ENCODE peak calls at places on chromosome 4, in seven cellular contexts. B, J, R, X, H, T and D are unnamed samples.

GRCh38 chr4:88481557-88481956 is 24.6 kb downstream of the HERC5 start:
- DNase-seq in B (no peak), J (no peak), R (no peak), X (no peak), H (no peak), T (no peak), D (no peak)

GRCh38 chr4:138910201-138910913 is 105.2 kb upstream of the NOCT start:
- DNase-seq in B (peak), J (no peak), R (peak), X (no peak), H (no peak), T (no peak), D (no peak)

GRCh38 chr4:89072921-89073320 is 15.9 kb upstream of the FAM13A start:
- DNase-seq in B (no peak), J (no peak), R (no peak), X (no peak), H (no peak), T (no peak), D (no peak)

GRCh38 chr4:120995611-120996010 is 73.1 kb upstream of the PRDM5 start:
- DNase-seq in B (no peak), J (no peak), R (no peak), X (no peak), H (no peak), T (no peak), D (no peak)

GRCh38 chr4:22462693-22463092 is 53.2 kb downstream of the ADGRA3 start:
- DNase-seq in B (no peak), J (no peak), R (no peak), X (peak), H (no peak), T (no peak), D (no peak)

GRCh38 chr4:2962099-2962455 is 1.1 kb downstream of the NOP14 start:
- DNase-seq in B (no peak), J (peak), R (no peak), X (peak), H (peak), T (peak), D (no peak)

GRCh38 chr4:103306870-103307345 is 108.8 kb upstream of the CENPE start:
- DNase-seq in B (peak), J (no peak), R (peak), X (no peak), H (no peak), T (no peak), D (no peak)

GRCh38 chr4:4671774-4672349 is 130.0 kb upstream of the STX18 start:
- DNase-seq in B (no peak), J (no peak), R (no peak), X (no peak), H (no peak), T (no peak), D (no peak)

GRCh38 chr4:42398448-42399355 is 1.4 kb downstream of the SHISA3 start:
- DNase-seq in B (no peak), J (no peak), R (no peak), X (no peak), H (peak), T (no peak), D (no peak)

GRCh38 chr4:89266128-89266527 is 41.5 kb downstream of the GPRIN3 start:
- DNase-seq in B (no peak), J (no peak), R (peak), X (no peak), H (no peak), T (no peak), D (no peak)

GRCh38 chr4:108030332-108030731 is 40.6 kb downstream of the HADH start:
- DNase-seq in B (no peak), J (peak), R (peak), X (peak), H (peak), T (peak), D (peak)

GRCh38 chr4:12022409-12022808 is 593.7 kb upstream of the HS3ST1 start:
- DNase-seq in B (no peak), J (no peak), R (no peak), X (no peak), H (no peak), T (no peak), D (no peak)

GRCh38 chr4:7192252-7193039 is at the start of gene SORCS2:
- DNase-seq in B (peak), J (peak), R (peak), X (peak), H (peak), T (peak), D (peak)

GRCh38 chr4:159269956-159270355 is 167.1 kb downstream of the RAPGEF2 start:
- DNase-seq in B (no peak), J (no peak), R (no peak), X (no peak), H (no peak), T (no peak), D (no peak)

GRCh38 chr4:129140521-129140920 is 44.6 kb downstream of the C4orf33 start:
- DNase-seq in B (no peak), J (no peak), R (peak), X (peak), H (no peak), T (no peak), D (no peak)

GRCh38 chr4:175339100-175339707 is 421.0 kb downstream of the ADAM29 start:
- DNase-seq in B (no peak), J (no peak), R (peak), X (no peak), H (no peak), T (no peak), D (no peak)

GRCh38 chr4:169664615-169665014 is 44.2 kb downstream of the CLCN3 start:
- DNase-seq in B (no peak), J (no peak), R (no peak), X (no peak), H (no peak), T (no peak), D (no peak)

GRCh38 chr4:40333921-40334352 is 1.2 kb upstream of the CHRNA9 start:
- DNase-seq in B (peak), J (no peak), R (peak), X (no peak), H (no peak), T (no peak), D (no peak)

GRCh38 chr4:71269241-71269640 is 69.6 kb upstream of the SLC4A4 start:
- DNase-seq in B (no peak), J (no peak), R (no peak), X (no peak), H (no peak), T (no peak), D (no peak)

GRCh38 chr4:77931452-77932135 is 69.0 kb downstream of the MRPL1 start:
- DNase-seq in B (no peak), J (no peak), R (peak), X (no peak), H (no peak), T (no peak), D (no peak)

GRCh38 chr4:74320559-74321118 is 12.4 kb downstream of the EPGN start:
- DNase-seq in B (peak), J (peak), R (peak), X (peak), H (peak), T (no peak), D (peak)

GRCh38 chr4:8228319-8229250 is 29.5 kb downstream of the SH3TC1 start:
- DNase-seq in B (peak), J (peak), R (peak), X (no peak), H (peak), T (peak), D (peak)

GRCh38 chr4:92646826-92647225 is 343.1 kb downstream of the GRID2 start:
- DNase-seq in B (no peak), J (no peak), R (no peak), X (no peak), H (no peak), T (no peak), D (no peak)

GRCh38 chr4:134201216-134202098 is at the start of gene PABPC4L:
- DNase-seq in B (no peak), J (no peak), R (peak), X (no peak), H (no peak), T (no peak), D (no peak)

GRCh38 chr4:30380404-30380998 is 339.7 kb upstream of the PCDH7 start:
- DNase-seq in B (no peak), J (no peak), R (peak), X (peak), H (peak), T (no peak), D (no peak)

GRCh38 chr4:53908661-53909078 is 155.7 kb downstream of the CHIC2 start:
- DNase-seq in B (peak), J (no peak), R (peak), X (peak), H (peak), T (no peak), D (no peak)

GRCh38 chr4:138223191-138223910 is 18.8 kb downstream of the SLC7A11 start:
- DNase-seq in B (no peak), J (no peak), R (no peak), X (no peak), H (no peak), T (no peak), D (no peak)

GRCh38 chr4:98474408-98474844 is 184.0 kb downstream of the TSPAN5 start:
- DNase-seq in B (no peak), J (no peak), R (peak), X (no peak), H (no peak), T (no peak), D (no peak)

GRCh38 chr4:179328627-179329026 is 1886.4 kb upstream of the AGA start:
- DNase-seq in B (no peak), J (no peak), R (no peak), X (no peak), H (no peak), T (no peak), D (no peak)

GRCh38 chr4:7970031-7970946 is 30.6 kb upstream of the AFAP1 start:
- DNase-seq in B (no peak), J (no peak), R (peak), X (peak), H (peak), T (peak), D (peak)